ENCODE peak calls at places on chromosomes 13 and 19, in eight cellular contexts. S is stromal cell of bone marrow, G is activated T-cell treated with anti-CD3 and anti-CD28 coated beads for 48 hours, Q is NCI-H2081, J is NCI-H2107, M is endothelial cell of umbilical vein, O is DMS153, F is body of pancreas. C is an unnamed sample.
A peak's percentile ranks its signal among the peaks of the same experiment; 100 is the strongest.

GRCh38 chr19:406121-406711 is 2.7 kb downstream of the C2CD4C start:
- DNase-seq in S (no peak), G (no peak), Q (no peak), J (no peak), M (no peak), O (no peak), F (no peak), C (no peak)

GRCh38 chr19:33175886-33176669 is 18.1 kb upstream of the LRP3 start:
- DNase-seq in S (no peak), G (no peak), Q (no peak), J (no peak), M (no peak), O (no peak), F (no peak), C (no peak)

GRCh38 chr13:39575641-39576238 is 27.3 kb downstream of the LHFPL6 start:
- DNase-seq in S (no peak), G (no peak), Q (no peak), J (no peak), M (no peak), O (no peak), F (no peak), C (no peak)

GRCh38 chr13:46893820-46894533 is 2.9 kb downstream of the HTR2A start:
- DNase-seq in S (no peak), G (peak; percentile 71), Q (peak; percentile 52), J (no peak), M (peak; percentile 43), O (no peak), F (peak; percentile 75), C (peak; percentile 50)

GRCh38 chr13:112103971-112104872 is 37.3 kb downstream of the SOX1 start:
- DNase-seq in S (no peak), G (no peak), Q (no peak), J (no peak), M (no peak), O (no peak), F (no peak), C (no peak)

GRCh38 chr13:109332501-109333499 is 453.6 kb downstream of the IRS2 start:
- DNase-seq in S (no peak), G (no peak), Q (no peak), J (no peak), M (no peak), O (peak; percentile 66), F (no peak), C (no peak)

GRCh38 chr19:8050274-8051096 is 2.1 kb upstream of the CCL25 start:
- DNase-seq in S (no peak), G (peak; percentile 90), Q (peak; percentile 67), J (peak; percentile 67), M (peak; percentile 81), O (no peak), F (peak; percentile 77), C (peak; percentile 15)

GRCh38 chr13:33033361-33033812 is 17.2 kb downstream of the KL start:
- DNase-seq in S (no peak), G (peak; percentile 1), Q (no peak), J (no peak), M (no peak), O (no peak), F (no peak), C (no peak)

GRCh38 chr13:42997381-42997780 is 5.3 kb upstream of the EPSTI1 start:
- DNase-seq in S (no peak), G (no peak), Q (no peak), J (no peak), M (peak; percentile 14), O (no peak), F (no peak), C (no peak)

GRCh38 chr13:48831248-48831647 is 144.5 kb upstream of the FNDC3A start:
- DNase-seq in S (no peak), G (no peak), Q (no peak), J (no peak), M (no peak), O (no peak), F (no peak), C (no peak)

GRCh38 chr19:11064831-11065303 is 24.4 kb upstream of the LDLR start:
- DNase-seq in S (peak; percentile 23), G (no peak), Q (no peak), J (no peak), M (no peak), O (no peak), F (peak; percentile 58), C (no peak)

GRCh38 chr19:50795665-50796073 is 5.5 kb downstream of the ACP4 start:
- DNase-seq in S (no peak), G (no peak), Q (no peak), J (no peak), M (no peak), O (no peak), F (no peak), C (no peak)

GRCh38 chr13:102799544-102800144 is 725 bp downstream of the BIVM start:
- DNase-seq in S (no peak), G (peak; percentile 16), Q (peak; percentile 4), J (no peak), M (no peak), O (no peak), F (peak; percentile 38), C (no peak)

GRCh38 chr13:113989585-113990300 is 15.9 kb upstream of the C13orf46 start:
- DNase-seq in S (no peak), G (no peak), Q (no peak), J (no peak), M (no peak), O (no peak), F (no peak), C (no peak)

GRCh38 chr13:33644607-33645543 is 173.1 kb upstream of the RFC3 start:
- DNase-seq in S (peak; percentile 77), G (no peak), Q (no peak), J (no peak), M (no peak), O (no peak), F (no peak), C (no peak)

GRCh38 chr19:2327773-2328400 is 499 bp downstream of the LSM7 start:
- DNase-seq in S (peak; percentile 67), G (peak; percentile 46), Q (peak; percentile 70), J (no peak), M (peak; percentile 90), O (peak; percentile 64), F (peak; percentile 41), C (peak; percentile 43)

GRCh38 chr13:61414136-61414535 is 1.5 kb downstream of the PCDH20 start:
- DNase-seq in S (no peak), G (no peak), Q (no peak), J (no peak), M (no peak), O (no peak), F (no peak), C (no peak)